ENCODE peak calls at places on chromosome 21, in ten cellular contexts. B is AG09319; A is activated naive CD4-positive, alpha-beta T cell treated with anti-CD3 and anti-CD28 coated beads, Interleukin-2, amount 10 ng/mL, durations not matched to agents 7 days and 5 days; Z is cerebellar cortex; T is stimulated activated CD4-positive, alpha-beta T cell treated with anti-CD3 and anti-CD28 coated beads, Interleukin-4, amount 100 ng/mL, for 24 hours; L is EL; D is NCI-H1092; C is HTR-8/SVneo; Q is T follicular helper cell; J is GM12891. M is an unnamed sample.

GRCh38 chr21:33121715-33122475 is 52.0 kb downstream of the OLIG1 start:
- DNase-seq in B (no peak), A (no peak), Z (no peak), T (no peak), L (peak; percentile 21), D (no peak), C (no peak), Q (no peak), J (no peak), M (no peak)

GRCh38 chr21:44846485-44847260 is 26.8 kb downstream of the PTTG1IP start:
- DNase-seq in B (no peak), A (peak; percentile 67), Z (peak; percentile 20), T (peak; percentile 50), L (peak; percentile 54), D (peak; percentile 19), C (no peak), Q (peak; percentile 17), J (no peak), M (no peak)

GRCh38 chr21:44337941-44338895 is 972 bp downstream of the CFAP410 start:
- DNase-seq in B (no peak), A (peak; percentile 63), Z (peak; percentile 77), T (peak; percentile 42), L (peak; percentile 46), D (peak; percentile 15), C (peak; percentile 65), Q (no peak), J (no peak), M (no peak)

GRCh38 chr21:34933609-34934345 is 115.3 kb downstream of the RUNX1 start:
- DNase-seq in B (no peak), A (peak; percentile 49), Z (no peak), T (peak; percentile 49), L (no peak), D (no peak), C (no peak), Q (no peak), J (no peak), M (no peak)

GRCh38 chr21:14670409-14670808 is 124.3 kb upstream of the SAMSN1 start:
- DNase-seq in B (no peak), A (no peak), Z (no peak), T (no peak), L (no peak), D (no peak), C (no peak), Q (no peak), J (no peak), M (no peak)

GRCh38 chr21:39094847-39095525 is 88.3 kb downstream of the PSMG1 start:
- DNase-seq in B (no peak), A (no peak), Z (no peak), T (no peak), L (peak; percentile 27), D (no peak), C (peak; percentile 32), Q (no peak), J (no peak), M (no peak)

GRCh38 chr21:44850905-44851657 is 22.4 kb downstream of the PTTG1IP start:
- DNase-seq in B (no peak), A (peak; percentile 37), Z (no peak), T (no peak), L (no peak), D (no peak), C (no peak), Q (no peak), J (no peak), M (no peak)

GRCh38 chr21:20388400-20388799 is 609.8 kb upstream of the NCAM2 start:
- DNase-seq in B (no peak), A (no peak), Z (no peak), T (no peak), L (no peak), D (no peak), C (no peak), Q (no peak), J (no peak), M (no peak)

GRCh38 chr21:42850463-42850862 is 28.9 kb downstream of the WDR4 start:
- DNase-seq in B (no peak), A (no peak), Z (no peak), T (no peak), L (no peak), D (no peak), C (no peak), Q (no peak), J (no peak), M (no peak)

GRCh38 chr21:25639922-25640670 is 1.0 kb downstream of the JAM2 start:
- DNase-seq in B (no peak), A (peak; percentile 21), Z (no peak), T (peak; percentile 3), L (peak; percentile 21), D (no peak), C (peak; percentile 39), Q (no peak), J (no peak), M (no peak)

GRCh38 chr21:45300786-45301520 is 13.3 kb upstream of the POFUT2 start:
- DNase-seq in B (no peak), A (peak; percentile 8), Z (no peak), T (no peak), L (no peak), D (no peak), C (no peak), Q (no peak), J (no peak), M (no peak)

GRCh38 chr21:22342855-22343254 is 1344.6 kb downstream of the NCAM2 start:
- DNase-seq in B (no peak), A (no peak), Z (no peak), T (no peak), L (no peak), D (no peak), C (no peak), Q (no peak), J (no peak), M (no peak)

GRCh38 chr21:46153259-46154154 is 1.9 kb downstream of the FTCD start:
- DNase-seq in B (no peak), A (peak; percentile 65), Z (peak; percentile 39), T (peak; percentile 41), L (peak; percentile 20), D (peak; percentile 38), C (no peak), Q (peak; percentile 20), J (peak; percentile 83), M (peak; percentile 29)

GRCh38 chr21:35556536-35556935 is 503.8 kb downstream of the SETD4 start:
- DNase-seq in B (no peak), A (no peak), Z (no peak), T (no peak), L (no peak), D (no peak), C (no peak), Q (no peak), J (no peak), M (no peak)

GRCh38 chr21:40143822-40144525 is 276.7 kb downstream of the PCP4 start:
- DNase-seq in B (no peak), A (peak; percentile 50), Z (peak; percentile 59), T (peak; percentile 30), L (peak; percentile 17), D (peak; percentile 67), C (no peak), Q (no peak), J (peak; percentile 47), M (peak; percentile 84)

GRCh38 chr21:33824156-33824941 is 91.3 kb downstream of the ATP5PO start:
- DNase-seq in B (no peak), A (no peak), Z (peak; percentile 44), T (no peak), L (no peak), D (no peak), C (no peak), Q (no peak), J (no peak), M (no peak)

GRCh38 chr21:36077758-36078157 is 7.9 kb downstream of the CBR1 start:
- DNase-seq in B (no peak), A (no peak), Z (no peak), T (no peak), L (no peak), D (no peak), C (no peak), Q (no peak), J (no peak), M (no peak)

GRCh38 chr21:43861716-43862115 is 3.3 kb upstream of the AGPAT3 start:
- DNase-seq in B (no peak), A (no peak), Z (no peak), T (no peak), L (no peak), D (no peak), C (no peak), Q (no peak), J (no peak), M (no peak)

GRCh38 chr21:42991992-42992740 is 17.8 kb downstream of the PKNOX1 start:
- DNase-seq in B (no peak), A (no peak), Z (no peak), T (no peak), L (peak; percentile 97), D (no peak), C (peak; percentile 84), Q (no peak), J (no peak), M (no peak)

GRCh38 chr21:35814858-35815619 is 245.3 kb downstream of the SETD4 start:
- DNase-seq in B (no peak), A (no peak), Z (no peak), T (no peak), L (no peak), D (no peak), C (no peak), Q (no peak), J (no peak), M (no peak)

GRCh38 chr21:37119421-37120218 is 46.6 kb downstream of the TTC3 start:
- DNase-seq in B (no peak), A (no peak), Z (peak; percentile 32), T (no peak), L (no peak), D (no peak), C (no peak), Q (no peak), J (no peak), M (no peak)

GRCh38 chr21:26964379-26964778 is 2.5 kb downstream of the ADAMTS5 start:
- DNase-seq in B (no peak), A (no peak), Z (peak; percentile 75), T (no peak), L (peak; percentile 82), D (no peak), C (no peak), Q (no peak), J (no peak), M (no peak)

GRCh38 chr21:41639766-41640165 is 127.1 kb downstream of the RIPK4 start:
- DNase-seq in B (no peak), A (no peak), Z (no peak), T (no peak), L (no peak), D (no peak), C (no peak), Q (no peak), J (no peak), M (no peak)

GRCh38 chr21:17900281-17900989 is 81.3 kb upstream of the C21orf91 start:
- DNase-seq in B (no peak), A (no peak), Z (no peak), T (no peak), L (no peak), D (no peak), C (no peak), Q (no peak), J (no peak), M (peak; percentile 48)

GRCh38 chr21:46459356-46460112 is 843 bp downstream of the DIP2A start:
- DNase-seq in B (no peak), A (peak; percentile 43), Z (peak; percentile 32), T (no peak), L (peak; percentile 55), D (no peak), C (no peak), Q (peak; percentile 4), J (no peak), M (no peak)